ENCODE peak calls at places on chromosome 14, in four cellular contexts. I is hypothalamus, C is Right ventricle myocardium superior, R is A549. D is an unnamed sample.

GRCh38 chr14:96038920-96039632 is at the start of gene C14orf132:
- DNase-seq in I (peak; percentile 76), C (peak; percentile 78), R (peak; percentile 30), D (peak; percentile 74)

GRCh38 chr14:84095796-84096195 is 1434.1 kb upstream of the FLRT2 start:
- DNase-seq in I (no peak), C (no peak), R (no peak), D (no peak)

GRCh38 chr14:74858022-74858421 is 17.9 kb downstream of the PROX2 start:
- DNase-seq in I (no peak), C (no peak), R (no peak), D (no peak)

GRCh38 chr14:21241218-21241819 is 27.9 kb downstream of the HNRNPC start:
- DNase-seq in I (no peak), C (no peak), R (peak; percentile 25), D (no peak)

GRCh38 chr14:73221945-73222344 is 15.4 kb upstream of the PAPLN start:
- DNase-seq in I (no peak), C (no peak), R (no peak), D (no peak)

GRCh38 chr14:74611672-74612345 is at the start of gene LTBP2:
- DNase-seq in I (no peak), C (no peak), R (no peak), D (no peak)

GRCh38 chr14:99982449-99983250 is 82.6 kb upstream of the EVL start:
- DNase-seq in I (peak; percentile 30), C (no peak), R (peak; percentile 74), D (no peak)

GRCh38 chr14:91128699-91129098 is 14.8 kb downstream of the DGLUCY start:
- DNase-seq in I (no peak), C (no peak), R (no peak), D (no peak)

GRCh38 chr14:101228949-101229541 is 325.5 kb upstream of the RTL1 start:
- DNase-seq in I (no peak), C (no peak), R (peak; percentile 58), D (no peak)

GRCh38 chr14:34699873-34700621 is 14.3 kb downstream of the CFL2 start:
- DNase-seq in I (no peak), C (no peak), R (peak; percentile 90), D (no peak)

GRCh38 chr14:83162351-83162929 is 1628.8 kb upstream of the SEL1L start:
- DNase-seq in I (no peak), C (no peak), R (no peak), D (no peak)

GRCh38 chr14:93543766-93544165 is 113.0 kb downstream of the UNC79 start:
- DNase-seq in I (no peak), C (no peak), R (peak; percentile 32), D (no peak)

GRCh38 chr14:51711505-51711904 is 59.8 kb downstream of the FRMD6 start:
- DNase-seq in I (no peak), C (no peak), R (no peak), D (no peak)

GRCh38 chr14:51724650-51725049 is 72.9 kb downstream of the FRMD6 start:
- DNase-seq in I (no peak), C (no peak), R (no peak), D (no peak)

GRCh38 chr14:77026930-77027537 is 1.5 kb downstream of the IRF2BPL start:
- DNase-seq in I (peak; percentile 47), C (peak; percentile 71), R (peak; percentile 69), D (no peak)

GRCh38 chr14:22463763-22464173 is 125.3 kb downstream of the DAD1 start:
- DNase-seq in I (no peak), C (peak; percentile 60), R (no peak), D (no peak)

GRCh38 chr14:91261115-91261514 is 16.6 kb upstream of the GPR68 start:
- DNase-seq in I (no peak), C (no peak), R (no peak), D (no peak)

GRCh38 chr14:72104011-72104613 is 171.9 kb downstream of the RGS6 start:
- DNase-seq in I (peak; percentile 1), C (no peak), R (peak; percentile 6), D (no peak)

GRCh38 chr14:73610692-73611091 is 1.6 kb upstream of the ACOT6 start:
- DNase-seq in I (peak; percentile 3), C (no peak), R (no peak), D (no peak)

GRCh38 chr14:91406451-91406850 is 11.2 kb downstream of the CCDC88C start:
- DNase-seq in I (no peak), C (no peak), R (no peak), D (no peak)